ENCODE peak calls at places on chromosomes 3 and 15, in eight cellular contexts. One of them, this sample, is unnamed.

GRCh38 chr15:40146037-40146436 is 14.8 kb upstream of the BUB1B start:
- DNase-seq in mammary epithelial cell: peak
- DNase-seq in tibial nerve: no peak
- DNase-seq in tibial artery: no peak
- DNase-seq in heart right ventricle: no peak
- DNase-seq in upper lobe of left lung: no peak
- DNase-seq in ovary: no peak
- DNase-seq in HL-60: no peak
- DNase-seq in this sample: peak

GRCh38 chr15:80609512-80609946 is 85.6 kb upstream of the ABHD17C start:
- DNase-seq in mammary epithelial cell: no peak
- DNase-seq in tibial nerve: no peak
- DNase-seq in tibial artery: no peak
- DNase-seq in heart right ventricle: no peak
- DNase-seq in upper lobe of left lung: no peak
- DNase-seq in ovary: no peak
- DNase-seq in HL-60: no peak
- DNase-seq in this sample: no peak

GRCh38 chr15:39579487-39580116 is 1.3 kb upstream of the THBS1 start:
- DNase-seq in mammary epithelial cell: peak
- DNase-seq in tibial nerve: peak
- DNase-seq in tibial artery: peak
- DNase-seq in heart right ventricle: peak
- DNase-seq in upper lobe of left lung: peak
- DNase-seq in ovary: peak
- DNase-seq in HL-60: no peak
- DNase-seq in this sample: no peak

GRCh38 chr3:26712211-26713026 is 89.8 kb downstream of the LRRC3B start:
- DNase-seq in mammary epithelial cell: peak
- DNase-seq in tibial nerve: no peak
- DNase-seq in tibial artery: no peak
- DNase-seq in heart right ventricle: peak
- DNase-seq in upper lobe of left lung: no peak
- DNase-seq in ovary: no peak
- DNase-seq in HL-60: no peak
- DNase-seq in this sample: no peak

GRCh38 chr15:63236272-63236671 is 41.1 kb upstream of the APH1B start:
- DNase-seq in mammary epithelial cell: peak
- DNase-seq in tibial nerve: no peak
- DNase-seq in tibial artery: no peak
- DNase-seq in heart right ventricle: no peak
- DNase-seq in upper lobe of left lung: no peak
- DNase-seq in ovary: no peak
- DNase-seq in HL-60: no peak
- DNase-seq in this sample: no peak

GRCh38 chr15:73024161-73024560 is 28.1 kb upstream of the NEO1 start:
- DNase-seq in mammary epithelial cell: no peak
- DNase-seq in tibial nerve: no peak
- DNase-seq in tibial artery: no peak
- DNase-seq in heart right ventricle: no peak
- DNase-seq in upper lobe of left lung: no peak
- DNase-seq in ovary: no peak
- DNase-seq in HL-60: no peak
- DNase-seq in this sample: no peak

GRCh38 chr3:134600685-134601502 is 49.9 kb downstream of the KY start:
- DNase-seq in mammary epithelial cell: peak
- DNase-seq in tibial nerve: peak
- DNase-seq in tibial artery: no peak
- DNase-seq in heart right ventricle: peak
- DNase-seq in upper lobe of left lung: peak
- DNase-seq in ovary: peak
- DNase-seq in HL-60: peak
- DNase-seq in this sample: peak

GRCh38 chr15:33013827-33014445 is 180.6 kb downstream of the FMN1 start:
- DNase-seq in mammary epithelial cell: peak
- DNase-seq in tibial nerve: no peak
- DNase-seq in tibial artery: no peak
- DNase-seq in heart right ventricle: no peak
- DNase-seq in upper lobe of left lung: no peak
- DNase-seq in ovary: no peak
- DNase-seq in HL-60: no peak
- DNase-seq in this sample: no peak

GRCh38 chr3:25173610-25174009 is 254.5 kb upstream of the RARB start:
- DNase-seq in mammary epithelial cell: no peak
- DNase-seq in tibial nerve: no peak
- DNase-seq in tibial artery: no peak
- DNase-seq in heart right ventricle: no peak
- DNase-seq in upper lobe of left lung: no peak
- DNase-seq in ovary: no peak
- DNase-seq in HL-60: no peak
- DNase-seq in this sample: no peak

GRCh38 chr3:16203031-16203430 is 28.6 kb downstream of the GALNT15 start:
- DNase-seq in mammary epithelial cell: peak
- DNase-seq in tibial nerve: no peak
- DNase-seq in tibial artery: no peak
- DNase-seq in heart right ventricle: no peak
- DNase-seq in upper lobe of left lung: no peak
- DNase-seq in ovary: no peak
- DNase-seq in HL-60: no peak
- DNase-seq in this sample: no peak

GRCh38 chr3:192916455-192917257 is 1.0 kb downstream of the MB21D2 start:
- DNase-seq in mammary epithelial cell: peak
- DNase-seq in tibial nerve: peak
- DNase-seq in tibial artery: peak
- DNase-seq in heart right ventricle: peak
- DNase-seq in upper lobe of left lung: peak
- DNase-seq in ovary: peak
- DNase-seq in HL-60: peak
- DNase-seq in this sample: no peak

GRCh38 chr3:155449613-155450267 is 156.3 kb upstream of the STRIT1 start:
- DNase-seq in mammary epithelial cell: no peak
- DNase-seq in tibial nerve: no peak
- DNase-seq in tibial artery: no peak
- DNase-seq in heart right ventricle: peak
- DNase-seq in upper lobe of left lung: no peak
- DNase-seq in ovary: no peak
- DNase-seq in HL-60: no peak
- DNase-seq in this sample: no peak

GRCh38 chr15:40337597-40337996 is 3.1 kb downstream of the CCDC9B start:
- DNase-seq in mammary epithelial cell: no peak
- DNase-seq in tibial nerve: no peak
- DNase-seq in tibial artery: peak
- DNase-seq in heart right ventricle: no peak
- DNase-seq in upper lobe of left lung: peak
- DNase-seq in ovary: peak
- DNase-seq in HL-60: no peak
- DNase-seq in this sample: no peak

GRCh38 chr3:39241502-39241901 is 38.3 kb downstream of the CX3CR1 start:
- DNase-seq in mammary epithelial cell: no peak
- DNase-seq in tibial nerve: no peak
- DNase-seq in tibial artery: no peak
- DNase-seq in heart right ventricle: no peak
- DNase-seq in upper lobe of left lung: no peak
- DNase-seq in ovary: no peak
- DNase-seq in HL-60: peak
- DNase-seq in this sample: no peak

GRCh38 chr3:37993811-37994638 is 3.4 kb downstream of the VILL start:
- DNase-seq in mammary epithelial cell: no peak
- DNase-seq in tibial nerve: peak
- DNase-seq in tibial artery: peak
- DNase-seq in heart right ventricle: peak
- DNase-seq in upper lobe of left lung: peak
- DNase-seq in ovary: peak
- DNase-seq in HL-60: peak
- DNase-seq in this sample: no peak

GRCh38 chr3:181704421-181705066 is 7.2 kb upstream of the SOX2 start:
- DNase-seq in mammary epithelial cell: no peak
- DNase-seq in tibial nerve: no peak
- DNase-seq in tibial artery: no peak
- DNase-seq in heart right ventricle: no peak
- DNase-seq in upper lobe of left lung: no peak
- DNase-seq in ovary: no peak
- DNase-seq in HL-60: no peak
- DNase-seq in this sample: no peak

GRCh38 chr3:188164248-188164687 is 10.3 kb downstream of the LPP start:
- DNase-seq in mammary epithelial cell: peak
- DNase-seq in tibial nerve: no peak
- DNase-seq in tibial artery: no peak
- DNase-seq in heart right ventricle: no peak
- DNase-seq in upper lobe of left lung: no peak
- DNase-seq in ovary: no peak
- DNase-seq in HL-60: no peak
- DNase-seq in this sample: no peak

GRCh38 chr3:188165596-188165995 is 11.6 kb downstream of the LPP start:
- DNase-seq in mammary epithelial cell: no peak
- DNase-seq in tibial nerve: no peak
- DNase-seq in tibial artery: no peak
- DNase-seq in heart right ventricle: no peak
- DNase-seq in upper lobe of left lung: no peak
- DNase-seq in ovary: no peak
- DNase-seq in HL-60: no peak
- DNase-seq in this sample: no peak

GRCh38 chr3:188170461-188171459 is 16.8 kb downstream of the LPP start:
- DNase-seq in mammary epithelial cell: peak
- DNase-seq in tibial nerve: no peak
- DNase-seq in tibial artery: no peak
- DNase-seq in heart right ventricle: no peak
- DNase-seq in upper lobe of left lung: no peak
- DNase-seq in ovary: no peak
- DNase-seq in HL-60: no peak
- DNase-seq in this sample: no peak

GRCh38 chr3:188169826-188170455 is 16.0 kb downstream of the LPP start:
- DNase-seq in mammary epithelial cell: no peak
- DNase-seq in tibial nerve: peak
- DNase-seq in tibial artery: no peak
- DNase-seq in heart right ventricle: peak
- DNase-seq in upper lobe of left lung: no peak
- DNase-seq in ovary: no peak
- DNase-seq in HL-60: no peak
- DNase-seq in this sample: no peak

GRCh38 chr3:188166471-188166870 is 12.5 kb downstream of the LPP start:
- DNase-seq in mammary epithelial cell: no peak
- DNase-seq in tibial nerve: no peak
- DNase-seq in tibial artery: no peak
- DNase-seq in heart right ventricle: no peak
- DNase-seq in upper lobe of left lung: no peak
- DNase-seq in ovary: no peak
- DNase-seq in HL-60: no peak
- DNase-seq in this sample: no peak
- H3K27ac ChIP-seq in mammary epithelial cell: no peak
- H3K27ac ChIP-seq in tibial nerve: no peak
- H3K27ac ChIP-seq in tibial artery: peak
- H3K27ac ChIP-seq in heart right ventricle: no peak
- H3K27ac ChIP-seq in upper lobe of left lung: no peak
- H3K27ac ChIP-seq in ovary: no peak
- H3K27ac ChIP-seq in HL-60: no peak
- H3K27ac ChIP-seq in this sample: no peak

GRCh38 chr15:48580736-48581135 is 64.8 kb downstream of the FBN1 start:
- DNase-seq in mammary epithelial cell: no peak
- DNase-seq in tibial nerve: no peak
- DNase-seq in tibial artery: no peak
- DNase-seq in heart right ventricle: no peak
- DNase-seq in upper lobe of left lung: no peak
- DNase-seq in ovary: no peak
- DNase-seq in HL-60: no peak
- DNase-seq in this sample: no peak
- H3K4me3 ChIP-seq in mammary epithelial cell: no peak
- H3K4me3 ChIP-seq in tibial nerve: no peak
- H3K4me3 ChIP-seq in tibial artery: no peak
- H3K4me3 ChIP-seq in heart right ventricle: no peak
- H3K4me3 ChIP-seq in upper lobe of left lung: no peak
- H3K4me3 ChIP-seq in ovary: no peak
- H3K4me3 ChIP-seq in HL-60: no peak
- H3K4me3 ChIP-seq in this sample: no peak

DNA sequence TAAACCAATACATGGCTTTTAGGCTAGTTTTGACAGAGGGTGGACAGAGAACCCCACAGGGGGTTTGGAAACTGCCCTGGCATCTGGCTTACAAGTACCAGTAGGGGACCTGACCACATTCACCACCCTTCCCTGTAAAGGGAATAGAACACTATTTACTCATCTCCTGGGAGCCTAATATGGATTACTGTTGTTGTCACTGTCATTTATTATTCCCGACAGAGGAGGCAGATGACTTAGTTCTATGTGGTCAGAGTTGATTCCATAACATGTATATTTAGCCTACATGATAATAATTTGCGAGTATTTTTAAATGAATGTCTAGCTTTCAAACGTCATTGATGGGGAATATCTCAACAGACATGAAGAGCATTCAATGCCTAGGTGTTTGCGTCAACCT is 15.9 kb downstream of the ZBTB38 start:
- DNase-seq in mammary epithelial cell: no peak
- DNase-seq in tibial nerve: no peak
- DNase-seq in tibial artery: no peak
- DNase-seq in heart right ventricle: no peak
- DNase-seq in upper lobe of left lung: no peak
- DNase-seq in ovary: no peak
- DNase-seq in HL-60: no peak
- DNase-seq in this sample: no peak
- H3K27ac ChIP-seq in mammary epithelial cell: peak
- H3K27ac ChIP-seq in tibial nerve: peak
- H3K27ac ChIP-seq in tibial artery: peak
- H3K27ac ChIP-seq in heart right ventricle: no peak
- H3K27ac ChIP-seq in upper lobe of left lung: peak
- H3K27ac ChIP-seq in ovary: peak
- H3K27ac ChIP-seq in HL-60: no peak
- H3K27ac ChIP-seq in this sample: peak

GRCh38 chr3:195080571-195081141 is 190.3 kb downstream of the XXYLT1 start:
- DNase-seq in mammary epithelial cell: no peak
- DNase-seq in tibial nerve: no peak
- DNase-seq in tibial artery: no peak
- DNase-seq in heart right ventricle: peak
- DNase-seq in upper lobe of left lung: no peak
- DNase-seq in ovary: no peak
- DNase-seq in HL-60: no peak
- DNase-seq in this sample: no peak
- H3K4me3 ChIP-seq in mammary epithelial cell: no peak
- H3K4me3 ChIP-seq in tibial nerve: no peak
- H3K4me3 ChIP-seq in tibial artery: no peak
- H3K4me3 ChIP-seq in heart right ventricle: no peak
- H3K4me3 ChIP-seq in upper lobe of left lung: no peak
- H3K4me3 ChIP-seq in ovary: no peak
- H3K4me3 ChIP-seq in HL-60: no peak
- H3K4me3 ChIP-seq in this sample: no peak

GRCh38 chr3:127800508-127800907 is 21.8 kb downstream of the MGLL start:
- DNase-seq in mammary epithelial cell: peak
- DNase-seq in tibial nerve: no peak
- DNase-seq in tibial artery: no peak
- DNase-seq in heart right ventricle: no peak
- DNase-seq in upper lobe of left lung: no peak
- DNase-seq in ovary: no peak
- DNase-seq in HL-60: peak
- DNase-seq in this sample: no peak
- H3K27ac ChIP-seq in mammary epithelial cell: peak
- H3K27ac ChIP-seq in tibial nerve: no peak
- H3K27ac ChIP-seq in tibial artery: no peak
- H3K27ac ChIP-seq in heart right ventricle: peak
- H3K27ac ChIP-seq in upper lobe of left lung: no peak
- H3K27ac ChIP-seq in ovary: no peak
- H3K27ac ChIP-seq in HL-60: peak
- H3K27ac ChIP-seq in this sample: no peak

This sample was measured in vagina.